ENCODE peak calls at places on chromosomes 5 and 9, in five cellular contexts. V is IMR-90, U is body of pancreas, H is gastrocnemius medialis, J is AG10803. X is an unnamed sample.

GRCh38 chr5:150399158-150400019 is 13.3 kb downstream of the CD74 start:
- DNase-seq in J (peak; percentile 51), U (no peak), V (peak; percentile 58), H (no peak), X (no peak)

GRCh38 chr9:121700165-121700830 is 48.9 kb downstream of the DAB2IP start:
- DNase-seq in H (peak; percentile 94), V (peak; percentile 48), J (peak; percentile 53), U (peak; percentile 87), X (no peak)

GRCh38 chr5:74576941-74577456 is 63.5 kb downstream of the ENC1 start:
- DNase-seq in J (peak; percentile 68), V (peak; percentile 58), H (no peak), U (no peak), X (no peak)

GRCh38 chr5:32458799-32459400 is 14.4 kb upstream of the ZFR start:
- DNase-seq in J (no peak), U (no peak), V (no peak), H (no peak), X (no peak)

GRCh38 chr9:35406183-35406959 is 83.5 kb upstream of the RUSC2 start:
- DNase-seq in U (peak; percentile 80), J (no peak), V (no peak), H (peak; percentile 20), X (no peak)

GRCh38 chr9:38289486-38290275 is 102.8 kb upstream of the ALDH1B1 start:
- DNase-seq in H (no peak), J (no peak), U (peak; percentile 49), V (no peak), X (peak; percentile 59)

GRCh38 chr5:5229405-5229804 is 89.3 kb downstream of the ADAMTS16 start:
- DNase-seq in V (no peak), H (no peak), U (no peak), J (no peak), X (no peak)

GRCh38 chr5:170752257-170753215 is 31.0 kb upstream of the GABRP start:
- DNase-seq in U (peak; percentile 46), V (no peak), J (no peak), H (no peak), X (no peak)

GRCh38 chr5:134874831-134875655 is 872 bp downstream of the TXNDC15 start:
- DNase-seq in J (peak; percentile 91), U (peak; percentile 40), V (peak; percentile 88), H (peak; percentile 65), X (peak; percentile 80)

GRCh38 chr5:79806741-79807140 is 117.1 kb downstream of the CMYA5 start:
- DNase-seq in J (peak; percentile 16), U (no peak), H (no peak), V (no peak), X (no peak)

GRCh38 chr9:110555971-110556370 is 23.6 kb downstream of the SVEP1 start:
- DNase-seq in U (peak; percentile 62), H (peak; percentile 63), J (peak; percentile 97), V (peak; percentile 88), X (peak; percentile 78)

GRCh38 chr5:179327026-179327735 is 18.1 kb downstream of the ADAMTS2 start:
- DNase-seq in V (no peak), J (no peak), H (no peak), U (no peak), X (no peak)

GRCh38 chr5:13553896-13554295 is 390.6 kb downstream of the DNAH5 start:
- DNase-seq in H (no peak), J (no peak), U (no peak), V (no peak), X (no peak)

GRCh38 chr5:139783436-139783955 is 12.1 kb upstream of the PSD2 start:
- DNase-seq in J (peak; percentile 23), V (peak; percentile 20), U (no peak), H (no peak), X (no peak)

GRCh38 chr9:37999501-38000189 is 69.4 kb downstream of the SHB start:
- DNase-seq in U (no peak), H (no peak), J (no peak), V (peak; percentile 61), X (no peak)

GRCh38 chr5:171986772-171987171 is 19.7 kb downstream of the FBXW11 start:
- DNase-seq in V (no peak), H (no peak), U (no peak), J (no peak), X (no peak)

GRCh38 chr9:113955076-113955752 is 79.1 kb downstream of the ZNF618 start:
- DNase-seq in J (peak; percentile 89), U (no peak), H (no peak), V (peak; percentile 81), X (peak; percentile 62)

GRCh38 chr9:101536938-101537337 is 3.3 kb downstream of the RNF20 start:
- DNase-seq in H (no peak), V (peak; percentile 51), U (peak; percentile 14), J (peak; percentile 15), X (no peak)

GRCh38 chr9:27019589-27019988 is 14.1 kb upstream of the LRRC19 start:
- DNase-seq in U (no peak), V (peak; percentile 87), J (peak; percentile 8), H (no peak), X (no peak)

GRCh38 chr9:117409321-117409720 is 5.5 kb downstream of the ASTN2 start:
- DNase-seq in V (no peak), U (no peak), J (no peak), H (no peak), X (no peak)

GRCh38 chr9:128818839-128819715 is 777 bp downstream of the ENDOG start:
- DNase-seq in U (peak; percentile 48), H (peak; percentile 57), V (no peak), J (no peak), X (no peak)

GRCh38 chr5:170143091-170143490 is 37.4 kb downstream of the FOXI1 start:
- DNase-seq in J (no peak), U (no peak), H (no peak), V (no peak), X (no peak)

GRCh38 chr9:75096796-75097195 is 8.5 kb downstream of the OSTF1 start:
- DNase-seq in U (no peak), J (no peak), V (peak; percentile 65), H (no peak), X (no peak)

GRCh38 chr5:14793851-14794250 is 77.7 kb downstream of the ANKH start:
- DNase-seq in U (no peak), H (no peak), J (no peak), V (no peak), X (no peak)
- TF ChIP-seq CTCF in U (no peak), H (no peak), J (no peak), V (no peak), X (no peak)

DNA sequence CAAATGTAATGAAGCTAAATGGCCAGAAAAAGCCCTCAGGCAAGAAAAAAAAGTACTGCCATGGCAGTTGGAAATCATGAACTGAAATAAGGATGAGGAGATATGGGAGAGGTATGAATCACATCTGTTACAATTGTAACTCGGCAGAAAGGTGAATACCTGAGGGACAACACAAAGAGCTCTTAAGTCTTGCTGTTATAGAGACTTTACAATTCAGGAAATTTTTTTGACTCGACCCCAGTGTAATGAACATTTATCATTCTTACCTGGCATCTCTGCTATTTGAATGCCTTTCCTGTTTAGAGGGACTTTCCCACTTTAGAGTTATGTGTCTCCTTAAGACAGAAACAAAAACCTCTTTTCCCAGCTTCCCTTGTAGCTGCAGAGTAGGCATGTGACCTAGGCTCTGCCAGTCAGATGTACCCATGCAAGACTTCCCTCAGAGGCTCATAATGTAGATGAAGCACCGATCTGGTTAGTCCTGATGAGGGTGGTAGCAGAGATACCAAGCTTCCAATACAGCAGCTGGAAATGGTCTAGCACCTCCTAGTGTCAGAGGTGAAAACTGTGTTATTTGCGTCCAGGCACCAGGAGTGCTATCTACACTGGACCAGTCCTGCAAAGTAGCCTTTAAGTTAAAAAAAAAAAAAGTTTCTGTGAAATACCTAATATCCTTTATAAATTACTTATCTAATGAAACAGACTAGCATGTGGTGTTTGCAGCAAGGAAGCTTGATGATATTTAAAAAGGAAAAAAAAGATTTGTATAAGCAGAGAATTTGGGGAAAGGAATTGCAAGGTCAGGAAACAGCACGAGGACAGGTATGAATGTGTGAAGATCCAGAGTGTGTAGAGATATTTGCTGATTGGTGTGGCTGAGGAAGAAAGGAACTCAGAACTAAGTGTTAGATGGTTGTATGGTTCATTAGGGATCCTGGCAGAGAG is 146.9 kb upstream of the SLC1A3 start:
- DNase-seq in H (no peak), U (no peak), J (no peak), V (no peak), X (no peak)
- TF ChIP-seq CTCF in H (no peak), U (peak; percentile 3), J (peak; percentile 34), V (no peak), X (no peak)

GRCh38 chr9:18185196-18185595 is 288.8 kb upstream of the ADAMTSL1 start:
- DNase-seq in V (no peak), U (no peak), H (no peak), J (no peak), X (no peak)

GRCh38 chr9:18189876-18190670 is 283.9 kb upstream of the ADAMTSL1 start:
- DNase-seq in H (no peak), V (peak; percentile 38), J (no peak), U (no peak), X (no peak)

GRCh38 chr9:18194316-18194715 is 279.6 kb upstream of the ADAMTSL1 start:
- DNase-seq in U (no peak), J (no peak), H (no peak), V (peak; percentile 2), X (no peak)

GRCh38 chr9:18195223-18195622 is 278.7 kb upstream of the ADAMTSL1 start:
- DNase-seq in U (no peak), H (no peak), J (no peak), V (no peak), X (no peak)

DNA sequence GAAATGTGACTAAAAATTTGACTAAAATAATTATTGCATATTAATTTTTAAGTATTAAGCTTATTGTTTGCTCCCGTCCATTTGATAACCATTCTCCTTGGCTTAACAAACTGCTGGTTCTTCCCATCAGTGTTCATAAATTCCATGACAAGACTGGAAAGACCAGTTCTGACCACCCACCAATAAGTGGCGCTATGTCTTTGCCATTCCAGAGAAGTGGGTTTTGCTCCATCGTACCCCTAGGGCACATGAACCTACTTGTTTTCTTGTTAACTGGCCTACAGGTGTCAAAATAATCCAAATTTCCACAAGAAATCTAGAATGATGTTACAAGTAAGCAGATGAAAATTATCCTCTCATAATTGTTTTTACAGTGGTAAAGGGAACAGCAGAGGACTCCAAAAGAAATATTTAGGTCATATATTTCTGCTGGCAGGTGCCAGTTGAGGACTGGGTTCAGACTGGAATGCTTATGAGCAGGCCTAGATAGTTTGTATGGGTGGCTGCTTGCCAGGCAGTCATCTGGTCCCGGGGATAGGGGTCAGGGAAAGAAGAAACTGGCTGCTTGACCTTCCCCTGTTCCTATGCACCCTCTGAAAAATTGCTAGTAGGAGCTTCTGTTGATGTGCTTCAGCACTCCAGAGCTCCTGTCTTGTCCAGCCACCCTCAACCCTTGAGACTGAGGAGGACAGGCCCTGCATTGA is 283.1 kb upstream of the ADAMTSL1 start:
- DNase-seq in V (no peak), U (no peak), H (no peak), J (no peak), X (no peak)
- TF ChIP-seq CTCF in V (no peak), U (peak; percentile 26), H (no peak), J (no peak), X (no peak)

GRCh38 chr9:90299963-90300362 is 342.7 kb downstream of the DIRAS2 start:
- DNase-seq in J (no peak), V (no peak), H (no peak), U (no peak), X (no peak)

GRCh38 chr9:90306118-90306517 is 336.5 kb downstream of the DIRAS2 start:
- DNase-seq in J (no peak), V (no peak), H (no peak), U (no peak), X (no peak)

GRCh38 chr9:90303653-90304052 is 339.0 kb downstream of the DIRAS2 start:
- DNase-seq in V (no peak), U (no peak), H (no peak), J (no peak), X (no peak)

GRCh38 chr9:90296539-90296938 is 346.1 kb downstream of the DIRAS2 start:
- DNase-seq in V (no peak), U (no peak), J (no peak), H (no peak), X (no peak)

GRCh38 chr9:90300901-90301688 is 341.5 kb downstream of the DIRAS2 start:
- DNase-seq in V (peak; percentile 91), H (no peak), J (peak; percentile 94), U (no peak), X (no peak)
- TF ChIP-seq CTCF in V (no peak), H (no peak), J (peak; percentile 15), U (no peak), X (no peak)

X was measured in coronary artery.